ENCODE peak calls at places on chromosomes 13 and 19, in eight cellular contexts. H is GM06990, A is stomach, J is right atrium auricular region, T is breast epithelium, M is AG09309, F is fibroblast of mammary gland, P is fibroblast of pulmonary artery. U is an unnamed sample.

GRCh38 chr13:45333973-45334922 is 6.7 kb downstream of the TPT1 start:
- DNase-seq in A (no peak), H (no peak), J (no peak), P (peak), M (no peak), F (peak), T (no peak), U (no peak)

GRCh38 chr13:41955605-41956004 is 5.3 kb downstream of the VWA8 start:
- DNase-seq in H (no peak), M (no peak), A (no peak), J (no peak), F (no peak), P (no peak), T (no peak), U (no peak)

GRCh38 chr19:57068921-57069697 is 50.7 kb upstream of the USP29 start:
- DNase-seq in F (no peak), H (no peak), P (no peak), J (no peak), T (no peak), M (no peak), A (no peak), U (no peak)

GRCh38 chr13:79392882-79393563 is 13.0 kb downstream of the RBM26 start:
- DNase-seq in P (no peak), T (no peak), F (peak), A (no peak), H (peak), M (no peak), J (no peak), U (no peak)

GRCh38 chr13:66618702-66619101 is 611.4 kb downstream of the PCDH9 start:
- DNase-seq in F (peak), M (no peak), T (no peak), A (no peak), H (no peak), J (no peak), P (peak), U (peak)

GRCh38 chr13:60617863-60618733 is 221.1 kb downstream of the TDRD3 start:
- DNase-seq in T (no peak), F (peak), J (no peak), M (peak), P (peak), H (no peak), A (no peak), U (no peak)

GRCh38 chr13:67278230-67278629 is 48.1 kb upstream of the PCDH9 start:
- DNase-seq in J (no peak), F (peak), T (no peak), P (peak), A (no peak), M (peak), H (no peak), U (no peak)

GRCh38 chr19:50162988-50163387 is at the start of gene IZUMO2:
- DNase-seq in A (no peak), H (no peak), J (no peak), T (no peak), F (no peak), M (no peak), P (no peak), U (no peak)

GRCh38 chr13:111006508-111007031 is 91.7 kb upstream of the ANKRD10 start:
- DNase-seq in M (peak), F (peak), H (no peak), P (peak), J (peak), A (no peak), T (peak), U (peak)

GRCh38 chr13:27909378-27909777 is 10.4 kb upstream of the PDX1 start:
- DNase-seq in F (no peak), P (no peak), H (no peak), M (no peak), T (no peak), J (no peak), A (no peak), U (no peak)

GRCh38 chr19:48069435-48069834 is 25.6 kb upstream of the CABP5 start:
- DNase-seq in A (no peak), P (no peak), T (no peak), J (no peak), F (no peak), H (no peak), M (no peak), U (no peak)

GRCh38 chr13:34833562-34834182 is 108.4 kb upstream of the NBEA start:
- DNase-seq in M (no peak), H (no peak), J (no peak), P (peak), A (no peak), F (no peak), T (no peak), U (no peak)

GRCh38 chr19:17216058-17216670 is 1.0 kb downstream of the USE1 start:
- DNase-seq in J (no peak), F (no peak), M (no peak), A (no peak), T (no peak), P (no peak), H (no peak), U (no peak)

GRCh38 chr13:80329250-80329649 is 11.7 kb downstream of the SPRY2 start:
- DNase-seq in M (no peak), H (no peak), P (no peak), J (no peak), F (no peak), T (no peak), A (no peak), U (no peak)

GRCh38 chr13:95100525-95101121 is 200.6 kb downstream of the ABCC4 start:
- DNase-seq in M (peak), T (no peak), A (no peak), F (peak), H (no peak), J (no peak), P (peak), U (peak)

GRCh38 chr13:21242236-21242635 is 65.8 kb downstream of the MRPL57 start:
- DNase-seq in H (no peak), A (no peak), J (no peak), F (no peak), P (no peak), M (no peak), T (no peak), U (no peak)

GRCh38 chr13:112917056-112917664 is 51.9 kb upstream of the MCF2L start:
- DNase-seq in A (no peak), F (no peak), M (no peak), H (no peak), J (no peak), P (no peak), T (no peak), U (no peak)

GRCh38 chr13:18944501-18945068 is 237.0 kb downstream of the TUBA3C start:
- DNase-seq in P (no peak), J (no peak), T (no peak), H (no peak), A (no peak), M (no peak), F (no peak), U (no peak)

GRCh38 chr19:8192227-8192820 is 16.8 kb upstream of the CERS4 start:
- DNase-seq in P (no peak), J (no peak), A (no peak), T (no peak), M (no peak), F (no peak), H (no peak), U (no peak)

GRCh38 chr13:32206097-32206740 is 108.9 kb downstream of the ZAR1L start:
- DNase-seq in T (no peak), M (no peak), A (no peak), H (no peak), J (no peak), F (no peak), P (peak), U (no peak)

GRCh38 chr19:43450545-43450997 is 14.8 kb downstream of the LYPD3 start:
- DNase-seq in P (peak), A (no peak), F (peak), J (no peak), M (no peak), H (no peak), T (no peak), U (no peak)

GRCh38 chr13:19927117-19927734 is 31.3 kb upstream of the ZMYM2 start:
- DNase-seq in A (no peak), J (no peak), M (peak), T (no peak), P (peak), F (peak), H (no peak), U (no peak)

GRCh38 chr19:19997656-19998268 is 41.5 kb downstream of the ZNF682 start:
- DNase-seq in T (no peak), P (no peak), J (no peak), F (peak), M (no peak), H (no peak), A (peak), U (no peak)

GRCh38 chr13:50400035-50400726 is 384.9 kb downstream of the KCNRG start:
- DNase-seq in M (no peak), T (no peak), A (no peak), H (no peak), P (peak), F (peak), J (no peak), U (no peak)

GRCh38 chr19:55005684-55006488 is 32.2 kb downstream of the GP6 start:
- DNase-seq in A (no peak), J (no peak), P (no peak), F (peak), H (peak), M (no peak), T (no peak), U (no peak)

DNA sequence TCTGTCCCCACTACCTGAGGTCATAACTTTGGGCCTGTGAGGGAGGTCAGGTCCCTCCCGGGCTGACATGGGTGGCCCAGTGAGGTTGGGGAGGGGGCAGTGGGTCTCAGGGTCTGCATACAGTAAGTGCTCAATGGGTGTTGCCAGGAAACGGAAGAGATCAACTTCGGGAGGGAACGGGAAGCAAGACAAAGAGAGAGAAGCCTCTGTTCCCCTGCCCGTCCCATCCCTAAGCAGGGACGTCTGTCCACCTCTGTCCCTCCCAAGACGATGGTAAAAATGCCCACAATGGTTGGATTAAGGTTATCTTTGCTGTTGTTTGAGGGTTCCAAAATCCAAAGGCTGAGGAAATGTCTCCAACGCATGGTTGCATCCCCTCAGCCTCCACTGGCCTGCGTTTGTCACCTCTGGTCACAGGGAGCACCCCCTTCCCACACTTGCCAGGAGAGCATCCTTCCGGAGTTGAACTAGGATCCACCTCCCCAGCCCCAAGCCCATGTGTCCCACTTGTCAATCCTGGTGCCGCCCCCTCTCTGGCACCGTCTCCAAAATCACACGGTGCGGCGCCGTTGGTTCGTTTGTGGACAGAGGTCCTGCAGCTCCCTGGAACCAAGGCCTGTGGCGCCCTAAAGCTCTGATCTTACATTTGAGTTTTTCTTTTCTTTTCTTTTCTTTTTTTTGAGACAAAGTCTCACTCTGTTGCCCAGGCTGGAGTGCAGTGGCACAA is 774 bp upstream of the HOMER3 start:
- DNase-seq in M (no peak), A (no peak), H (no peak), P (no peak), F (no peak), J (no peak), T (no peak), U (no peak)
- H3K4me3 ChIP-seq in M (peak), A (peak), H (no peak), P (peak), F (peak), J (no peak), T (peak), U (peak)

GRCh38 chr13:25097426-25097825 is 1.5 kb downstream of the PABPC3 start:
- DNase-seq in T (no peak), A (no peak), J (no peak), P (no peak), F (no peak), H (no peak), M (no peak), U (no peak)

DNA sequence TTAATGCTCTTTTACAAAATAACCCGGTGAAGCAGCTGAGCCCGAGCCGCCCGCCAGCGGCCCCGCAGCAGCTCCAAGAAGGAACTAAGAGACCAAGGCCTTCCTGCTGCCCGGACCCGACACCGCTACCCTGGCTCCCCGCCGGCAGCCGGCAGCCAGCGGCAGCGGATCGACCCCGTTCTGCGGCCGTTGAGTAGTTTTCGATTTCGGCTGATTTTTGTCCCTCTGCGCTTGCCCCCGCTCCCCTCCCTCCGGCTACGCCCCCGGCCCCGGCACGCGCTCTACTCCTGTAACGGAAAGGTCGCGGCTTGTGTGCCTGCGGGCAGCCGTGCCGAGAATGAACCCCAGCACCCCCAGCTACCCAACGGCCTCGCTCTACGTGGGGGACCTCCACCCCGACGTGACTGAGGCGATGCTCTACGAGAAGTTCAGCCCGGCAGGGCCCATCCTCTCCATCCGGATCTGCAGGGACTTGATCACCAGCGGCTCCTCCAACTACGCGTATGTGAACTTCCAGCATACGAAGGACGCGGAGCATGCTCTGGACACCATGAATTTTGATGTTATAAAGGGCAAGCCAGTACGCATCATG is at the start of gene PABPC3:
- DNase-seq in T (no peak), H (peak), A (no peak), M (no peak), P (peak), J (no peak), F (no peak), U (no peak)
- H3K4me3 ChIP-seq in T (no peak), H (no peak), A (no peak), M (peak), P (peak), J (no peak), F (peak), U (peak)

DNA sequence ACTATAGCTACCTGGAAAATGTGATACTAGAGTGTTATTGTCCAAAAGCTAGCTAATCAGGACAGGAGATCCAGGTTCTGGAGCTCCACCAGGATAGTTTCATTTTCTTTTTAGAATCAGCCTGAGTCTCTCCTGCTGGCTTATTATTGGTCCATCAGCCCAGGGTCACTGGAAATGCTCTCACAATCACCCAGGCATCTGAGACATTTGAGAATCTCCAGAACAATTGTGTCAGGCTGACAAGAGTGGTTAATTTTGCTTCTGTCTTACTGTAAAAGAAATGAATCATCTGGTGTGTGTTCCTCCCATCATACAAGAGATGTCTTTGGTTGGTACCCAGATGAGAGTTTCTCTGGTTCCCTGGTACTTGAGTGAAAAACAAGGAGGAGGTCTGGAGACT is 43.6 kb upstream of the ZNF681 start:
- DNase-seq in H (no peak), M (no peak), J (no peak), F (no peak), T (no peak), A (no peak), P (no peak), U (no peak)
- H3K4me3 ChIP-seq in H (no peak), M (no peak), J (no peak), F (no peak), T (no peak), A (no peak), P (no peak), U (no peak)

GRCh38 chr19:10892256-10892655 is 20.9 kb downstream of the CARM1 start:
- DNase-seq in A (no peak), H (no peak), T (no peak), J (no peak), M (no peak), F (no peak), P (no peak), U (no peak)

GRCh38 chr19:10888421-10888866 is 17.1 kb downstream of the CARM1 start:
- DNase-seq in T (no peak), F (no peak), A (no peak), P (no peak), M (no peak), J (no peak), H (no peak), U (no peak)

GRCh38 chr19:10889880-10890279 is 18.5 kb downstream of the CARM1 start:
- DNase-seq in T (no peak), P (no peak), F (no peak), M (no peak), A (no peak), J (no peak), H (no peak), U (no peak)

GRCh38 chr19:10894911-10895213 is 23.5 kb downstream of the CARM1 start:
- DNase-seq in A (no peak), M (no peak), H (no peak), F (no peak), T (no peak), J (no peak), P (no peak), U (no peak)

DNA sequence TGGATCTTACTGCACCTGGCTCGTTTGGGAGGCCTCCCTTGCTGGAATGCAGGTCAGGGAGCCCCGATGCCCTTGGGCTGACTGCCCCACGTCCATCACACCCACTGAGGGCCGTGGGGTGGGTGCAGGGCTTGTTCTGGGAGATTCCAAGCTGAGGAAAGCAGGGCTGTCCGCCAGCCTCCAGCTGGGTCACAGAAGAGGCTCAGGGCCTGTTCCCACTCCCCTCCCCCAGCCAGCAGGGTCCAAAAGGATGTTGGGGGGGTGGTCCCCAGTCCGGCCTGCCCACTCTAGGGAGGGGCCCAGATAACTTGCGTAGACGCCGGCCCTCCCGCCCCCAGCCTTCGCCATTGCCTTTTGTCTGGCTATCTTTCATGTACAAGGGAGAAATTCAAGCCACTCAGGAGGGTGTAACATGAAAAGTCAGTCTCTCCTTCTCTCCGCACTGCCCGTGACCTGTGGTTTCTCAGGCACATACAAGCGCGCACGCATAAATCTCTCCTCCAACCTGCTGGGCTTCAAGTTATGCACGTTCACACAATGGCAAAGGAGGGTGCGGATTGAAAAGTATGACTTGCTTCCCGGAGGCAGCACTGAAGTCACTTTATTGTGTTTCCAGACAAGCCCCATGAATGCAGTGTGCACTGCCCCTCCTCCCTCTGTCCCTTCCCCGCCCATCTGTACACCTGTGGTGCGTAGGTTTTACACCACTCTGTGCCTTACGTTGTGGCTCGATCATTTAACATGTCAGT is 20.2 kb downstream of the CARM1 start:
- DNase-seq in A (peak), P (no peak), F (no peak), M (no peak), T (peak), H (no peak), J (no peak), U (no peak)
- H3K4me3 ChIP-seq in A (no peak), P (no peak), F (no peak), M (no peak), T (no peak), H (no peak), J (no peak), U (no peak)

GRCh38 chr19:4583961-4584669 is 24.6 kb upstream of the SEMA6B start:
- DNase-seq in A (no peak), M (no peak), P (peak), F (no peak), T (no peak), J (no peak), H (peak), U (no peak)
- H3K4me3 ChIP-seq in A (peak), M (peak), P (peak), F (peak), T (peak), J (peak), H (peak), U (peak)

DNA sequence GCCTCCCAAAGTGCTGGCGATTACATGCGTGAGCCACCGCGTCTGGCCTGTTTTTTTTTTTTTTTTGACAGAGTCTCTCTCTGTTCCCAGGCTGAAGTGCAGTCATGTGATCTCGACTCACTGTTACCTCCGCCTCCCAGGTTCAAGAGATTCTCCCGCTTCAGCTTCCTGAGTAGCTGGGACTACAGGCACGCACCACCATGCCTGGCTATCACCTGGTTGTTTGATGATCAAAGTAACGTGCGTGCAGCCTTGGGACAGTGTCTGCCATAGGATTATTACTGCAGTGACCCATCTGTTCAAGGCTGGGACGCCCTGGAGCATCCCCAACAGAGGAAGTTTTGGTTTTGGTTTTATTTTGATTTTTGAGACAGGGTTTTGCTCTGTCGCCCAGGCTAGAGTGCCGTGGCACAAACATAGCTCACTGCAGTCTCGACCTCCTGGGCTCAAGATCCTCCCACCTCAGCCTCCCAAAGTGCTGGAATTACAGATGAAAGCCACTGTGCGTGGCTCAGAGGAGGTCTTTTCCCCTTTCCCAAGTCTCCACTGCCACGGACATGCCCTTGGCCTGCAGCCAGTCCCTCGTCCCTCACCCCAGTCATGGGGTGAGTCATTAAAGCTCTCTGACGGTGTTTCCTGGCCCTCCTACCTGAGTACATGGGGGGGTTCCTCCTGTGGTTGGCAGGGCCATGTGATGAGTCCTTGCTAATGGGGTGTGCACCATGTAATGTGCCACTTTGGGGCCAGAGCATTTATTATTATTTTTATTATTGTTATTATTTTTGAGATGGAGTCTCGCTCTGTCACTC is 65.6 kb downstream of the IER2 start:
- DNase-seq in P (peak), T (no peak), H (peak), F (peak), J (no peak), M (no peak), A (no peak), U (no peak)
- H3K4me3 ChIP-seq in P (no peak), T (no peak), H (peak), F (no peak), J (no peak), M (no peak), A (no peak), U (no peak)

GRCh38 chr19:38952395-38953165 is 21.8 kb downstream of the MRPS12 start:
- DNase-seq in P (peak), T (no peak), H (no peak), F (no peak), A (peak), M (no peak), J (no peak), U (no peak)

GRCh38 chr19:38946229-38947010 is 15.7 kb downstream of the MRPS12 start:
- DNase-seq in F (no peak), T (no peak), J (no peak), H (no peak), P (no peak), M (no peak), A (no peak), U (no peak)

GRCh38 chr19:38953677-38954076 is 21.9 kb downstream of the FBXO17 start:
- DNase-seq in J (no peak), H (no peak), M (no peak), F (no peak), P (no peak), A (no peak), T (no peak), U (no peak)

GRCh38 chr19:38951187-38951586 is 20.4 kb downstream of the MRPS12 start:
- DNase-seq in F (no peak), M (no peak), A (no peak), H (no peak), T (no peak), J (no peak), P (no peak), U (no peak)

GRCh38 chr19:38949580-38950367 is 19.0 kb downstream of the MRPS12 start:
- DNase-seq in F (peak), A (peak), J (peak), H (peak), M (no peak), P (peak), T (peak), U (no peak)
- H3K4me3 ChIP-seq in F (peak), A (peak), J (peak), H (peak), M (no peak), P (peak), T (peak), U (peak)